ENCODE peak calls at places on chromosomes 5 and 9, in nine cellular contexts. A is T47D, Q is kidney, D is GM20000, P is epithelial cell of esophagus, N is EL, F is H54, M is heart left ventricle, C is C1 segment of cervical spinal cord. K is an unnamed sample.

GRCh38 chr9:110531776-110532175 is 47.8 kb downstream of the SVEP1 start:
- DNase-seq in C (no peak), D (no peak), M (no peak), A (no peak), F (no peak), N (peak), Q (no peak), P (no peak), K (no peak)

GRCh38 chr9:102069969-102070368 is 331.5 kb upstream of the GRIN3A start:
- DNase-seq in P (no peak), Q (no peak), M (no peak), F (no peak), N (no peak), C (no peak), D (no peak), A (no peak), K (no peak)

GRCh38 chr9:122180633-122181032 is 20.9 kb downstream of the MORN5 start:
- DNase-seq in N (peak), D (no peak), M (no peak), Q (no peak), P (peak), A (no peak), F (peak), C (no peak), K (no peak)

GRCh38 chr9:10855847-10856246 is 243.0 kb upstream of the PTPRD start:
- DNase-seq in Q (no peak), C (no peak), F (peak), D (no peak), P (peak), N (no peak), M (no peak), A (no peak), K (no peak)

GRCh38 chr9:132268725-132269352 is 85.9 kb downstream of the SETX start:
- DNase-seq in C (no peak), M (peak), Q (no peak), N (peak), A (peak), F (peak), P (peak), D (peak), K (peak)

GRCh38 chr5:65812648-65813047 is 90.6 kb downstream of the NLN start:
- DNase-seq in P (peak), M (no peak), D (no peak), C (no peak), F (no peak), N (no peak), Q (no peak), A (no peak), K (no peak)

GRCh38 chr5:122985954-122986721 is 50.4 kb downstream of the PPIC start:
- DNase-seq in M (no peak), P (no peak), C (no peak), D (peak), Q (no peak), F (no peak), N (no peak), A (no peak), K (no peak)

GRCh38 chr9:15308511-15308910 is 1.5 kb upstream of the TTC39B start:
- DNase-seq in A (no peak), N (peak), F (no peak), C (no peak), D (no peak), M (no peak), P (peak), Q (no peak), K (no peak)

GRCh38 chr5:30804739-30805313 is 388.7 kb upstream of the CDH6 start:
- DNase-seq in N (no peak), D (no peak), A (no peak), P (no peak), Q (no peak), C (no peak), F (no peak), M (peak), K (no peak)

GRCh38 chr5:63743096-63743798 is 219.0 kb downstream of the HTR1A start:
- DNase-seq in N (no peak), M (no peak), D (no peak), Q (no peak), A (no peak), C (no peak), F (no peak), P (no peak), K (no peak)

GRCh38 chr5:124979174-124979573 is 232.7 kb upstream of the ZNF608 start:
- DNase-seq in D (no peak), A (no peak), P (peak), Q (no peak), N (no peak), F (no peak), M (no peak), C (no peak), K (no peak)

GRCh38 chr9:114156658-114157421 is 1.5 kb downstream of the COL27A1 start:
- DNase-seq in N (peak), Q (peak), F (peak), D (no peak), P (peak), A (no peak), M (peak), C (peak), K (peak)

GRCh38 chr5:68077349-68077894 is 138.1 kb upstream of the PIK3R1 start:
- DNase-seq in D (no peak), Q (no peak), P (no peak), M (no peak), A (no peak), N (no peak), C (no peak), F (no peak), K (no peak)

GRCh38 chr5:177369050-177369912 is 11.6 kb downstream of the RGS14 start:
- DNase-seq in Q (no peak), C (no peak), N (peak), P (peak), F (peak), A (peak), D (peak), M (no peak), K (no peak)

GRCh38 chr5:141245250-141245717 is at the start of gene PCDHB15:
- DNase-seq in P (no peak), M (peak), D (no peak), C (no peak), A (no peak), F (no peak), N (peak), Q (no peak), K (peak)

GRCh38 chr5:139138790-139139189 is 59.4 kb downstream of the SIL1 start:
- DNase-seq in C (no peak), A (no peak), F (peak), M (peak), P (peak), Q (no peak), D (no peak), N (peak), K (peak)

GRCh38 chr9:136618578-136619547 is 43.9 kb upstream of the EGFL7 start:
- DNase-seq in F (no peak), N (no peak), A (no peak), D (peak), P (no peak), C (no peak), Q (no peak), M (peak), K (no peak)

GRCh38 chr5:165325201-165325600 is 1819.8 kb downstream of the MAT2B start:
- DNase-seq in Q (no peak), C (no peak), N (no peak), M (no peak), P (peak), F (no peak), D (no peak), A (no peak), K (no peak)

GRCh38 chr9:137233143-137233980 is 2.7 kb downstream of the SLC34A3 start:
- DNase-seq in F (no peak), A (no peak), Q (no peak), C (no peak), N (no peak), D (no peak), P (no peak), M (no peak), K (no peak)

GRCh38 chr5:126052791-126053190 is 370.4 kb upstream of the GRAMD2B start:
- DNase-seq in Q (no peak), N (no peak), A (no peak), M (no peak), C (no peak), P (peak), F (no peak), D (no peak), K (no peak)

GRCh38 chr5:9207820-9208418 is 338.0 kb downstream of the SEMA5A start:
- DNase-seq in M (no peak), N (peak), A (peak), Q (no peak), P (peak), D (peak), F (peak), C (no peak), K (no peak)

GRCh38 chr9:6305954-6306563 is 22.1 kb upstream of the TPD52L3 start:
- DNase-seq in N (peak), D (peak), F (no peak), Q (no peak), P (peak), A (peak), M (no peak), C (no peak), K (no peak)

GRCh38 chr5:137203011-137203632 is 296.0 kb downstream of the SPOCK1 start:
- DNase-seq in N (no peak), C (no peak), D (no peak), P (no peak), A (no peak), F (no peak), Q (no peak), M (no peak), K (no peak)

GRCh38 chr5:172881691-172882370 is 47.8 kb downstream of the ERGIC1 start:
- DNase-seq in N (peak), M (no peak), F (peak), C (no peak), P (no peak), Q (no peak), D (peak), A (no peak), K (no peak)

GRCh38 chr5:62627121-62627520 is 48.5 kb downstream of the LRRC70 start:
- DNase-seq in A (no peak), F (no peak), Q (no peak), P (no peak), M (no peak), C (no peak), N (no peak), D (no peak), K (no peak)

GRCh38 chr5:57720656-57721055 is 238.0 kb upstream of the ACTBL2 start:
- DNase-seq in P (no peak), M (no peak), C (no peak), A (no peak), Q (no peak), F (no peak), D (no peak), N (no peak), K (no peak)

GRCh38 chr5:179817071-179817840 is 3.4 kb upstream of the SQSTM1 start:
- DNase-seq in Q (peak), C (no peak), F (no peak), M (no peak), P (no peak), D (no peak), A (no peak), N (no peak), K (peak)

GRCh38 chr9:95177617-95178016 is 139.9 kb downstream of the FANCC start:
- DNase-seq in N (no peak), P (no peak), Q (no peak), D (no peak), F (no peak), M (no peak), C (no peak), A (no peak), K (no peak)

GRCh38 chr5:142014911-142015584 is 2.2 kb upstream of the GNPDA1 start:
- DNase-seq in P (peak), D (peak), A (peak), F (peak), N (peak), M (no peak), Q (no peak), C (no peak), K (no peak)

GRCh38 chr9:130448035-130448624 is 3.4 kb downstream of the ASS1 start:
- DNase-seq in P (peak), M (no peak), Q (no peak), N (peak), A (no peak), D (no peak), C (no peak), F (no peak), K (no peak)

GRCh38 chr5:10434392-10434791 is 7.3 kb upstream of the ROPN1L start:
- DNase-seq in M (no peak), D (no peak), F (no peak), P (no peak), C (no peak), A (no peak), Q (no peak), N (peak), K (no peak)

GRCh38 chr9:120715331-120715924 is 1.2 kb upstream of the MEGF9 start:
- DNase-seq in M (peak), A (no peak), Q (peak), N (peak), C (no peak), P (peak), F (no peak), D (no peak), K (peak)

GRCh38 chr9:121297414-121297813 is 29.5 kb downstream of the GSN start:
- DNase-seq in C (no peak), Q (no peak), D (no peak), F (no peak), N (no peak), A (no peak), M (no peak), P (no peak), K (no peak)

GRCh38 chr9:134811673-134812668 is 68.6 kb upstream of the FCN2 start:
- DNase-seq in F (no peak), Q (no peak), D (no peak), M (no peak), P (no peak), N (peak), A (no peak), C (no peak), K (no peak)

K was measured in ovary.